ENCODE peak calls at places on chromosomes 1 and 21, in eight cellular contexts. G, W, P, I, D, B, L and Y are unnamed samples.
A peak's percentile ranks its signal among the peaks of the same experiment; 100 is the strongest.

GRCh38 chr21:32472890-32473765 is 60.6 kb downstream of the EVA1C start:
- DNase-seq in L (no peak), D (no peak), I (no peak), B (no peak), P (no peak), G (no peak), W (no peak), Y (no peak)

GRCh38 chr1:228471154-228471761 is 15.9 kb upstream of the RNF187 start:
- DNase-seq in P (no peak), D (no peak), G (no peak), B (no peak), L (no peak), I (no peak), W (no peak), Y (no peak)

GRCh38 chr1:53583021-53583902 is 124.1 kb downstream of the DMRTB1 start:
- DNase-seq in W (no peak), B (peak; percentile 79), G (no peak), I (no peak), L (no peak), P (no peak), D (no peak), Y (no peak)

GRCh38 chr1:181768930-181769280 is 285.6 kb downstream of the CACNA1E start:
- DNase-seq in P (no peak), G (no peak), I (no peak), W (no peak), L (no peak), B (no peak), D (no peak), Y (no peak)

GRCh38 chr1:236124965-236125364 is 17.4 kb upstream of the GPR137B start:
- DNase-seq in W (no peak), D (no peak), I (no peak), G (no peak), L (no peak), B (no peak), P (no peak), Y (peak; percentile 59)

GRCh38 chr1:44296067-44296466 is 59.0 kb downstream of the ERI3 start:
- DNase-seq in D (no peak), B (no peak), L (no peak), G (no peak), W (no peak), P (no peak), I (no peak), Y (no peak)

GRCh38 chr1:24894002-24894401 is 36.1 kb downstream of the RUNX3 start:
- DNase-seq in P (no peak), L (no peak), D (no peak), G (no peak), I (no peak), B (no peak), W (no peak), Y (no peak)

GRCh38 chr21:44914176-44914874 is 6.4 kb downstream of the ITGB2 start:
- DNase-seq in G (no peak), B (no peak), L (no peak), I (no peak), W (no peak), P (peak; percentile 71), D (no peak), Y (no peak)

GRCh38 chr1:85116856-85117255 is 68.6 kb upstream of the MCOLN3 start:
- DNase-seq in G (no peak), P (no peak), W (no peak), D (no peak), L (no peak), B (no peak), I (no peak), Y (no peak)

GRCh38 chr1:168454211-168454815 is 89.5 kb downstream of the XCL2 start:
- DNase-seq in B (no peak), W (no peak), G (no peak), P (no peak), D (no peak), I (no peak), L (no peak), Y (no peak)